ENCODE peak calls at places on chromosome 17, in five cellular contexts. One of them, this sample, is unnamed.

GRCh38 chr17:39665642-39666221 is 583 bp downstream of the TCAP start:
- DNase-seq in GOT3: no peak
- DNase-seq in GM04504: no peak
- DNase-seq in AG08395: no peak
- DNase-seq in NCI-H1092 treated with DMSO at 0.1 percent for 48 hours: peak
- DNase-seq in this sample: no peak

GRCh38 chr17:48633266-48633816 is 7.2 kb upstream of the HOXB9 start:
- DNase-seq in GOT3: no peak
- DNase-seq in GM04504: no peak
- DNase-seq in AG08395: no peak
- DNase-seq in NCI-H1092 treated with DMSO at 0.1 percent for 48 hours: no peak
- DNase-seq in this sample: peak

GRCh38 chr17:32626371-32626770 is 139.6 kb downstream of the CDK5R1 start:
- DNase-seq in GOT3: no peak
- DNase-seq in GM04504: no peak
- DNase-seq in AG08395: no peak
- DNase-seq in NCI-H1092 treated with DMSO at 0.1 percent for 48 hours: peak
- DNase-seq in this sample: no peak

GRCh38 chr17:19946921-19947320 is 30.7 kb downstream of the AKAP10 start:
- DNase-seq in GOT3: no peak
- DNase-seq in GM04504: no peak
- DNase-seq in AG08395: no peak
- DNase-seq in NCI-H1092 treated with DMSO at 0.1 percent for 48 hours: no peak
- DNase-seq in this sample: no peak

GRCh38 chr17:36975922-36976515 is 27.3 kb downstream of the AATF start:
- DNase-seq in GOT3: no peak
- DNase-seq in GM04504: no peak
- DNase-seq in AG08395: no peak
- DNase-seq in NCI-H1092 treated with DMSO at 0.1 percent for 48 hours: no peak
- DNase-seq in this sample: no peak

GRCh38 chr17:41683441-41684007 is 5.2 kb upstream of the EIF1 start:
- DNase-seq in GOT3: no peak
- DNase-seq in GM04504: no peak
- DNase-seq in AG08395: no peak
- DNase-seq in NCI-H1092 treated with DMSO at 0.1 percent for 48 hours: no peak
- DNase-seq in this sample: no peak

GRCh38 chr17:5331506-5331905 is 49.4 kb downstream of the RABEP1 start:
- DNase-seq in GOT3: no peak
- DNase-seq in GM04504: no peak
- DNase-seq in AG08395: no peak
- DNase-seq in NCI-H1092 treated with DMSO at 0.1 percent for 48 hours: no peak
- DNase-seq in this sample: no peak

GRCh38 chr17:56601613-56602012 is 8.1 kb downstream of the NOG start:
- DNase-seq in GOT3: no peak
- DNase-seq in GM04504: no peak
- DNase-seq in AG08395: no peak
- DNase-seq in NCI-H1092 treated with DMSO at 0.1 percent for 48 hours: no peak
- DNase-seq in this sample: no peak

GRCh38 chr17:66975614-66976378 is 11.3 kb downstream of the CACNG4 start:
- DNase-seq in GOT3: no peak
- DNase-seq in GM04504: no peak
- DNase-seq in AG08395: no peak
- DNase-seq in NCI-H1092 treated with DMSO at 0.1 percent for 48 hours: no peak
- DNase-seq in this sample: no peak

GRCh38 chr17:43645765-43646481 is 15.8 kb downstream of the MEOX1 start:
- DNase-seq in GOT3: no peak
- DNase-seq in GM04504: no peak
- DNase-seq in AG08395: peak
- DNase-seq in NCI-H1092 treated with DMSO at 0.1 percent for 48 hours: no peak
- DNase-seq in this sample: peak

GRCh38 chr17:30519166-30519565 is 42.0 kb downstream of the GOSR1 start:
- DNase-seq in GOT3: no peak
- DNase-seq in GM04504: no peak
- DNase-seq in AG08395: no peak
- DNase-seq in NCI-H1092 treated with DMSO at 0.1 percent for 48 hours: no peak
- DNase-seq in this sample: no peak

GRCh38 chr17:6327007-6327406 is 107.9 kb downstream of the AIPL1 start:
- DNase-seq in GOT3: no peak
- DNase-seq in GM04504: no peak
- DNase-seq in AG08395: no peak
- DNase-seq in NCI-H1092 treated with DMSO at 0.1 percent for 48 hours: no peak
- DNase-seq in this sample: no peak

GRCh38 chr17:36742267-36743000 is 141.1 kb downstream of the MRM1 start:
- DNase-seq in GOT3: no peak
- DNase-seq in GM04504: no peak
- DNase-seq in AG08395: no peak
- DNase-seq in NCI-H1092 treated with DMSO at 0.1 percent for 48 hours: peak
- DNase-seq in this sample: no peak

GRCh38 chr17:41500131-41500911 is 5.1 kb downstream of the KRT13 start:
- DNase-seq in GOT3: no peak
- DNase-seq in GM04504: peak
- DNase-seq in AG08395: peak
- DNase-seq in NCI-H1092 treated with DMSO at 0.1 percent for 48 hours: no peak
- DNase-seq in this sample: no peak

GRCh38 chr17:50799582-50799981 is 32.3 kb upstream of the ANKRD40CL start:
- DNase-seq in GOT3: no peak
- DNase-seq in GM04504: no peak
- DNase-seq in AG08395: no peak
- DNase-seq in NCI-H1092 treated with DMSO at 0.1 percent for 48 hours: no peak
- DNase-seq in this sample: no peak

GRCh38 chr17:80129006-80129565 is 17.8 kb downstream of the EIF4A3 start:
- DNase-seq in GOT3: no peak
- DNase-seq in GM04504: no peak
- DNase-seq in AG08395: no peak
- DNase-seq in NCI-H1092 treated with DMSO at 0.1 percent for 48 hours: no peak
- DNase-seq in this sample: no peak

GRCh38 chr17:76793775-76794174 is 55.9 kb downstream of the MFSD11 start:
- DNase-seq in GOT3: no peak
- DNase-seq in GM04504: no peak
- DNase-seq in AG08395: peak
- DNase-seq in NCI-H1092 treated with DMSO at 0.1 percent for 48 hours: peak
- DNase-seq in this sample: no peak

GRCh38 chr17:29241015-29241963 is 5.4 kb upstream of the CRYBA1 start:
- DNase-seq in GOT3: peak
- DNase-seq in GM04504: peak
- DNase-seq in AG08395: peak
- DNase-seq in NCI-H1092 treated with DMSO at 0.1 percent for 48 hours: no peak
- DNase-seq in this sample: peak

GRCh38 chr17:8173056-8173870 is 2.9 kb downstream of the TMEM107 start:
- DNase-seq in GOT3: peak
- DNase-seq in GM04504: peak
- DNase-seq in AG08395: peak
- DNase-seq in NCI-H1092 treated with DMSO at 0.1 percent for 48 hours: peak
- DNase-seq in this sample: peak

GRCh38 chr17:78896834-78897638 is 6.0 kb downstream of the CEP295NL start:
- DNase-seq in GOT3: no peak
- DNase-seq in GM04504: no peak
- DNase-seq in AG08395: no peak
- DNase-seq in NCI-H1092 treated with DMSO at 0.1 percent for 48 hours: no peak
- DNase-seq in this sample: no peak

GRCh38 chr17:80063815-80064585 is 27.6 kb downstream of the CCDC40 start:
- DNase-seq in GOT3: no peak
- DNase-seq in GM04504: no peak
- DNase-seq in AG08395: peak
- DNase-seq in NCI-H1092 treated with DMSO at 0.1 percent for 48 hours: no peak
- DNase-seq in this sample: no peak

GRCh38 chr17:7897090-7897489 is 8.5 kb downstream of the CHD3 start:
- DNase-seq in GOT3: no peak
- DNase-seq in GM04504: no peak
- DNase-seq in AG08395: no peak
- DNase-seq in NCI-H1092 treated with DMSO at 0.1 percent for 48 hours: no peak
- DNase-seq in this sample: no peak

GRCh38 chr17:45314761-45315549 is 1.9 kb downstream of the MAP3K14 start:
- DNase-seq in GOT3: no peak
- DNase-seq in GM04504: no peak
- DNase-seq in AG08395: no peak
- DNase-seq in NCI-H1092 treated with DMSO at 0.1 percent for 48 hours: no peak
- DNase-seq in this sample: no peak

This sample was measured in nephron progenitor cell.